ENCODE peak calls at places on chromosomes 13 and 19, in five cellular contexts. S is H54, G is stomach, Y is HCT116, W is right lobe of liver. R is an unnamed sample.

GRCh38 chr13:63041640-63042414 is 1626.2 kb upstream of the PCDH20 start:
- DNase-seq in S (no peak), W (no peak), G (no peak), Y (no peak), R (no peak)

GRCh38 chr19:4391701-4392543 is 8.4 kb downstream of the SH3GL1 start:
- DNase-seq in G (no peak), Y (no peak), W (peak), S (no peak), R (peak)

GRCh38 chr13:33184530-33184929 is 101.0 kb downstream of the STARD13 start:
- DNase-seq in W (no peak), S (no peak), Y (no peak), G (no peak), R (no peak)

GRCh38 chr13:112583592-112584277 is 4.2 kb downstream of the TUBGCP3 start:
- DNase-seq in Y (no peak), S (no peak), G (no peak), W (no peak), R (peak)

GRCh38 chr19:5934779-5935472 is 20.9 kb downstream of the CAPS start:
- DNase-seq in Y (no peak), W (no peak), S (no peak), G (no peak), R (no peak)

GRCh38 chr13:20301391-20302071 is 69.4 kb upstream of the GJB6 start:
- DNase-seq in Y (no peak), S (no peak), W (no peak), G (no peak), R (no peak)

GRCh38 chr19:46369817-46370216 is 22.9 kb downstream of the PPP5C start:
- DNase-seq in W (no peak), G (no peak), Y (no peak), S (no peak), R (peak)

GRCh38 chr19:19256072-19256969 is 16.8 kb downstream of the TM6SF2 start:
- DNase-seq in G (no peak), W (no peak), Y (no peak), S (no peak), R (no peak)

GRCh38 chr19:36771275-36772231 is 1.1 kb downstream of the ZNF850 start:
- DNase-seq in W (peak), G (peak), Y (no peak), S (peak), R (peak)

GRCh38 chr19:36775768-36776167 is 3.2 kb upstream of the ZNF850 start:
- DNase-seq in S (no peak), W (peak), G (no peak), Y (no peak), R (peak)

GRCh38 chr19:36772341-36773222 is at the start of gene ZNF850:
- DNase-seq in G (peak), W (peak), S (peak), Y (peak), R (peak)

GRCh38 chr19:36773223-36773579 is 594 bp upstream of the ZNF850 start:
- DNase-seq in Y (no peak), S (no peak), G (no peak), W (no peak), R (no peak)
- TF ChIP-seq POLR2A in Y (no peak), S (no peak), G (no peak), W (no peak), R (no peak)

DNA sequence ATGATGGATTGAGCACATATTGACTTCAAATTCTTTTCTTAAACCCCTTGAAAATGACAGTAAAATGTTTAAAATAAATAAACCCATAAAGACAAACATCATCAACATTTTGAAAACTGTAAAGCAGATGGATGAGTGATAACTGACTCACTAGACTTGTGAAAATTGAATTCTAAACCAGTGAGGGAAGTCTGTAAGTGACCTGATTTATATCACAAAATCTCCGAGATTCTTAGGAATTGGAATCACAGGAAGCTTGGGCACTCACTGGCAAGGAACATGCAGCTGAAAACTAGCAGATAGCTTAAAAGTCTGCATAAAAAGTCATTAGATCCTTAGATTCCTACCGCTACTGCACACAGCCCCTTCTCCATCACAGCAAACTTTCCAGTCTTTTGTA is 51.3 kb upstream of the TSC22D1 start:
- DNase-seq in G (no peak), Y (no peak), S (no peak), W (no peak), R (no peak)
- TF ChIP-seq POLR2A in G (no peak), Y (no peak), S (no peak), W (no peak), R (no peak)

DNA sequence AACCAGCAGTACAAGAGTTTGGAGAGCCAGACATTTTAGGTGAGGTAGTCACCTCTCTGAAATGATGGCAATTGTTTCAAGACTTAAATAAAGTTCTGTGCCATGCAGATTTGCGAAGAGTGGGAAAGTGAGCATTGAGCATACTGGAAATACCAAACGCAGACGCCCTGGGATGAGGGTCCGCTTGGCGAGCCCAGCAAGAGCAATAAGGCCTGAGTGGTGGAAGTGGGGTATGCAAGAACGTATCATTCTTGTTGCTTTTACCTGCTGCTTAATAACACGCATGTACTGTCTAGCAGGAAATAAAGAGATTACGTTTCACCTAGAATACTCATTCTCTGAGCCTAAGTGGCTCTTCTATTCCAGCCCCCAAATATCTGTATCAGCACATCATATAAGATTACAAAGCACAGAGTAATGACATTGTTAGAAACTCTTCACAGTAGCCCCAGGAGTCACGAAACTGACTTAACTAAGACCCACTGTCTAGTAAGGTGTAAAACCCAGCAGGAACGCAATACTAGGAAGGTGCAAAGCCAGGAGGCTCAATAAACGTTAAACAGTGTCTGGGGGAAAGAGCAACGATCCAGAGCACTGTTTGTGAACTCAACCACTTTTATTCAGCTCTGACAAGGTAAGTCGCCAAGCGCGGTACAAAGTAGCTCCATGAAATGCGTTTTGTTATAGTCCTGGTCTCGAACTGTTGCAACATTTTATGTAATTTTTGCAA is 1.3 kb downstream of the RCBTB2 start:
- DNase-seq in G (no peak), W (no peak), Y (no peak), S (no peak), R (peak)
- TF ChIP-seq POLR2A in G (no peak), W (no peak), Y (no peak), S (no peak), R (no peak)

GRCh38 chr13:72727417-72728289 is at the start of the genes BORA and MZT1:
- DNase-seq in W (peak), Y (peak), S (peak), G (peak), R (peak)
- TF ChIP-seq POLR2A in W (no peak), Y (no peak), S (peak), G (no peak), R (peak)

DNA sequence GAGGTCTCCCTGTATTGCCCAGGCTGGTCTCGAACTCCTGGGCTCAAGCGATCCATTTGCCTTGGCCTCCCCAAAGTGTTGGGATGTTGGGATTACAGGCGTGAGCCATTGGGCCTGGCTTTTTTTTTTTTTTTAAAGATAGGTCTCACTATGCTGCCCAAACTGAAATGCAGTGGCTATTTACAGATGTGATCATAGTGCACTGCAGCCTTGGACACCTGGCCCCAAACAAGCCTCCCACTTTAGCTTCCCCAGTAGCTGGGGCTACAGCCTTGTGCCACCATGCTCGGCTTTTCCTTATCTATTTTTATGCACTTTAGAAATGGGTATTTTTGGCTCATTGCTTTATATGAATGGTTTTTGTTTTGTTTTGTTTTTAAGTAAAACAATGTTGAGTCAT is 37.4 kb downstream of the LSM14A start:
- DNase-seq in G (no peak), W (no peak), S (no peak), Y (no peak), R (no peak)
- TF ChIP-seq POLR2A in G (no peak), W (no peak), S (no peak), Y (no peak), R (no peak)

DNA sequence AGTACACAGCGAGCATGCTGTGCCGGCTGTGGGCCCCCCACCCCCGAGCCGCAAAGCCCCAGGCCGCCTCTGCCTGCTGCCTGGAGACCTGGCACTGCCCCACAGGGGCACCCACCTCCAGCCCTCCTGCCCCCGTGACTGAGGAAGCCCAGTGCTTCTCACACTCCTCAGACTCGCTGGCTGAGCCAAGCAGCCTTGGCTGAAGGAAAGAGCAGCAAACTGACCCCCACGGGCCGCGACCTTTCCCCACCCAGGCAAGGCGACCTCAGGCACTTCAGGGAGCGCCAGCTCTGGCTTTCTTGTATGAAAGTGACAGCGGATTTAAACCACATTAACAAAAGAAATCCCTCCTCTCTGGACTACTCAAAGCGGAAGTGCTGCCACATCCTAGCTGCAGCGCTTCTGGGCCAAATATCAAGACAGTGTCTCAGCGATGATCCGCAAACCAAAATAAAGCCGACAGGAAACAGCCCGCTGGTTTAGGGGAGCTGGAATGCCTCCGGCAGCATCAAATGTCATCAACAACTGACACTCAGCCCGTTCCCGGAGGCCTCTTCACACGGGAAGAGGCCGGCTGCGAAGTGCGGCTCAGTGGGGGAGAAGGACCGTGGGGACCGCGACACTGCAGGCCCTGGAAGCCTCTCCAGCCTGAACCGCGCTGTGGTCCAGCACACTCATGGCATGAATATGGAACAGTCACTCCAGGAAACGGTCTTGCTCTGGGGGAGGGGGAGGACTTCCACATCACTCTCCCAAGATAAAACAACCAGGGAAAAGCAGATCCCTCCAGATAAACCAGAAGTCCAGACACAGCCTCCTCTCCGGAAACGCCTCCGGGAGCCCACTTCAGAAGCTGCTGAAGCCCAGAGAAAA is 1.5 kb downstream of the RASA3 start:
- DNase-seq in Y (no peak), G (no peak), S (peak), W (peak), R (no peak)
- TF ChIP-seq POLR2A in Y (no peak), G (no peak), S (peak), W (no peak), R (no peak)

GRCh38 chr13:103039183-103039582 is 27.0 kb downstream of the SLC10A2 start:
- DNase-seq in W (no peak), Y (no peak), S (no peak), G (no peak), R (no peak)
- TF ChIP-seq POLR2A in W (no peak), Y (no peak), S (no peak), G (no peak), R (no peak)

GRCh38 chr19:8695911-8696310 is 2.7 kb downstream of the ACTL9 start:
- DNase-seq in S (no peak), W (no peak), G (no peak), Y (no peak), R (no peak)

GRCh38 chr19:8699908-8700307 is 1.3 kb upstream of the ACTL9 start:
- DNase-seq in Y (no peak), G (no peak), W (no peak), S (no peak), R (no peak)

GRCh38 chr19:8696993-8697392 is 1.6 kb downstream of the ACTL9 start:
- DNase-seq in S (no peak), G (no peak), W (no peak), Y (no peak), R (no peak)

GRCh38 chr19:8697671-8698432 is 743 bp downstream of the ACTL9 start:
- DNase-seq in W (no peak), Y (no peak), S (no peak), G (no peak), R (no peak)

GRCh38 chr19:8698433-8699063 is at the start of gene ACTL9:
- DNase-seq in W (no peak), S (no peak), Y (no peak), G (no peak), R (no peak)
- TF ChIP-seq POLR2A in W (no peak), S (no peak), Y (no peak), G (no peak), R (no peak)

GRCh38 chr19:32345261-32346207 is at the start of gene ZNF507:
- DNase-seq in W (peak), S (peak), G (peak), Y (peak), R (peak)
- TF ChIP-seq POLR2A in W (no peak), S (peak), G (no peak), Y (peak), R (no peak)